ENCODE peak calls at places on chromosome 10, in five cellular contexts. O, S, M, A and J are unnamed samples.

GRCh38 chr10:873020-873419 is 58.5 kb downstream of the LARP4B start:
- DNase-seq in O (no peak), S (peak), M (no peak), A (no peak), J (no peak)

GRCh38 chr10:27506280-27506679 is 2.2 kb downstream of the RAB18 start:
- DNase-seq in O (no peak), S (no peak), M (peak), A (peak), J (no peak)

GRCh38 chr10:78424721-78425120 is 391.1 kb downstream of the RPS24 start:
- DNase-seq in O (no peak), S (no peak), M (peak), A (no peak), J (no peak)

GRCh38 chr10:129788211-129788610 is 175.9 kb downstream of the EBF3 start:
- DNase-seq in O (no peak), S (no peak), M (no peak), A (no peak), J (no peak)

GRCh38 chr10:25382029-25382810 is 207.4 kb downstream of the GPR158 start:
- DNase-seq in O (no peak), S (no peak), M (peak), A (no peak), J (peak)

GRCh38 chr10:77899080-77899477 is 27.5 kb downstream of the DLG5 start:
- DNase-seq in O (no peak), S (no peak), M (peak), A (no peak), J (peak)

GRCh38 chr10:119525116-119525515 is 17.4 kb downstream of the RGS10 start:
- DNase-seq in O (no peak), S (no peak), M (no peak), A (no peak), J (no peak)

GRCh38 chr10:125213541-125214282 is 53.3 kb upstream of the CTBP2 start:
- DNase-seq in O (no peak), S (no peak), M (no peak), A (no peak), J (no peak)

GRCh38 chr10:1173091-1173490 is 116.9 kb downstream of the WDR37 start:
- DNase-seq in O (no peak), S (no peak), M (no peak), A (no peak), J (no peak)

GRCh38 chr10:117005454-117006055 is 568 bp upstream of the SHTN1 start:
- DNase-seq in O (no peak), S (no peak), M (no peak), A (no peak), J (no peak)

DNA sequence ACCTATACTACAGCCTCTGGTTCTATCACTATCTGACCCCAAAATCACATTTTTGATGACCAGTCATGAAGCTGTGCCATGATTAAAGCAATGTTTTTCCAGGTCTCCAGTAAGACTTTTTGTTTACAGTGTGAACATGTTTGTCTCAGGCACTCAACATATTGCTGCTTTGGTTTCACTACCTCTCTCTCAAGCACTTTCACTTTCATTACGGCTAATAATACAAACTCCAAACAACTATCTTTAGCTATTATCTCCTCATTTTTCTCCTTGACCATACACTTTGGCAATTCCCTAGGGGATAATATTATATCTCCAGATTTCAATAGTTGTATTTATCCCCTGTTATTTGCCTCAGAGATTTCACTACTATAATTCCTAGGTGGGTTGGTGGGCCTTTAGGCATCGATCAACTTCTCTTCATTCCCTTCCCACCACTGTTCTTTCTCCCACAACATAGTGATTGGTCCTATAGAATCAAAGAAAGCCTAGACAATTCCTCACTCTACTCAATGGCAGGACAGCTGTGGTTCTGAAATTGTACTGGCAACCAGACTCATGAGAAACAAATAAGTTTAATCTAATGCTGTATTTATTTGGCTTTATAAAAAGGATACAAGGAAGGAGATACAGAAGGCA is 261.4 kb upstream of the ZWINT start:
- DNase-seq in O (no peak), S (no peak), M (no peak), A (no peak), J (no peak)
- H3K4me3 ChIP-seq in O (no peak), S (peak), M (no peak), A (no peak), J (no peak)

GRCh38 chr10:69875856-69876255 is 74.2 kb downstream of the COL13A1 start:
- DNase-seq in O (no peak), S (no peak), M (no peak), A (no peak), J (no peak)

GRCh38 chr10:69873141-69873540 is 71.4 kb downstream of the COL13A1 start:
- DNase-seq in O (no peak), S (no peak), M (no peak), A (no peak), J (no peak)

GRCh38 chr10:69876286-69876685 is 74.6 kb downstream of the COL13A1 start:
- DNase-seq in O (no peak), S (no peak), M (no peak), A (no peak), J (no peak)

GRCh38 chr10:69872326-69872725 is 70.6 kb downstream of the COL13A1 start:
- DNase-seq in O (no peak), S (no peak), M (no peak), A (no peak), J (no peak)

GRCh38 chr10:69874464-69874863 is 72.8 kb downstream of the COL13A1 start:
- DNase-seq in O (no peak), S (no peak), M (peak), A (peak), J (peak)
- TF ChIP-seq CTCF in O (peak), S (no peak), M (peak), A (peak), J (no peak)

GRCh38 chr10:108685863-108686531 is 1237.3 kb downstream of the XPNPEP1 start:
- DNase-seq in O (no peak), S (no peak), M (no peak), A (no peak), J (no peak)

GRCh38 chr10:108688314-108688713 is 1235.0 kb downstream of the XPNPEP1 start:
- DNase-seq in O (no peak), S (no peak), M (no peak), A (no peak), J (no peak)

DNA sequence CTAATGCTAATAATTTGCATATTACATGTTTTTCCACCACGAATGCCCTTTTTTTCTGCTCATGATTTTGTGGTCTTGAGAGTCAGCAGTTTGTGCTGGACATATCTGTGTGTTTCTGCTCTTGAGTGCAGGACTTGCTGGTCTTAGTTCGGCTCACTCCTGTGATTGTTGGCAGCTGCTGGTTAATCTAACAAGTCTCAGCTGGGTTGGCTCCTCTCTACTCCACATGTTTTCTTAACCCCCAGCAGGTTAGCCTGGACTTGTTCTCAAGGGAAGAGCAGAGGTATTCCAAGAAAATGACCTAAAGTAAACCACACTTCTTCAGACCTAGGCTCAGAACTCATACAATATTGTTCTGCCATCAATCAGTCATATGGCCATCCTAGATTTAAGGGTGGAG is 1238.9 kb downstream of the XPNPEP1 start:
- DNase-seq in O (no peak), S (no peak), M (no peak), A (no peak), J (peak)
- H3K4me3 ChIP-seq in O (no peak), S (no peak), M (no peak), A (no peak), J (no peak)

DNA sequence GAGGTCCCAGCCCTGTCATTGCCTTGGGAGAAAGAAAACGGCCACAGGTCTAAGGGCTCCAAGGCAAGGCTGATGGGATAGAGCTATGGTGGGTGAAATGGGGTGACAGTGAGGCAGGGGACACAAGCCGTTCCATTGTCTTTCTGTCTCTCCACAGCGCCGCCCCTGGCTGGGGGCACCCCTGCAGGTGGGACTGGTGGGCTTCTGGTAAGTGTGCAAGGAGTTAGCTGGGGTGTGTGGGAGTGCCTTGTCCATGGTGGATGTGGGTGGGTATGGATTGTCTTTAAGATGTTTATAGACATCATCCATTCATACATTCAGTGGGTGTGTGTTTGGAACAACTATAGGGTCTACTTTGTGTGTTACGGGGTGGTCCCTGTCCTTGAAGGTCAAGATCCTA is 7.5 kb downstream of the SFXN3 start:
- DNase-seq in O (no peak), S (no peak), M (no peak), A (no peak), J (no peak)
- TF ChIP-seq CTCF in O (no peak), S (no peak), M (no peak), A (peak), J (no peak)

GRCh38 chr10:91799580-91799975 is 1.4 kb downstream of the TNKS2 start:
- DNase-seq in O (no peak), S (no peak), M (peak), A (no peak), J (peak)
- H3K4me3 ChIP-seq in O (peak), S (peak), M (peak), A (peak), J (peak)

GRCh38 chr10:52568309-52568708 is 204.3 kb downstream of the MBL2 start:
- DNase-seq in O (no peak), S (no peak), M (peak), A (no peak), J (no peak)

GRCh38 chr10:52563361-52563760 is 209.2 kb downstream of the MBL2 start:
- DNase-seq in O (no peak), S (no peak), M (peak), A (no peak), J (no peak)

GRCh38 chr10:52567247-52567580 is 205.4 kb downstream of the MBL2 start:
- DNase-seq in O (no peak), S (no peak), M (no peak), A (no peak), J (no peak)

GRCh38 chr10:52570490-52570889 is 202.1 kb downstream of the MBL2 start:
- DNase-seq in O (no peak), S (no peak), M (no peak), A (no peak), J (no peak)

DNA sequence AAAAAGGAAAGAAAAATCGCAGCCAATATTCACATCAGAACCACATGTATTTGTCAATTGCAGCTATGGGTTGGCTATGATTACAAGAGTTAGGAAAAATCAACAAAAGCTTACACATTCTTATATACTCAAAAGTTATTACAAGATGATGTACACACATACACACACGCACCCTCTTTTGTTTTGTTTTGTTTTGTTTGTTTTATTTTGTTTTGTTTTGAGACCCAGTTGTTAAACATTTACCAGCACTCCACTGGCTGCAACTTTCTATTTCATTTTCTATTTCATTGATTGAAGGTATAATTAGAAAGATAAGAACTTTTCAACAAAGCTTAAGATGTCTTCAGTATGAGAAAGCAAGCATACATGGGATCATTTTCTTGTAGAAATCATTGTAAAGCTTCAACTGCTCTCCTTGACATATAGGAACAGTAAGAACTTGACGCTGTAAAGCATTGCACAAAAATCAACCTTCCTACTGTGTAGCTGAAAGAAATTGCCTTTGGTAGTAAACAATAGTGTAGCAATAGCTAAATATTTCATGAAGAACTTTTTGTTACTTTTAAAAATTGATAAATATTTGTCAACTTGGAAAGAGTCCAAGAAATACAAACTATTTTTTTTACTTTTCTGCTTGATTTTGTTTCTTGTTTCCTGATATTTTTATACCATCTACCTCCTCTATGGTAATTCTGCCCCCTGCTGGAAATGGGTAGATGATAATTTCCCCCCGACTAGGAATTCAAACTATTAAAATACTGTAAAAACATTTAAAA is 205.9 kb downstream of the MBL2 start:
- DNase-seq in O (peak), S (no peak), M (peak), A (peak), J (peak)
- TF ChIP-seq CTCF in O (peak), S (peak), M (peak), A (peak), J (peak)

GRCh38 chr10:5381187-5381586 is 16.4 kb downstream of the UCN3 start:
- DNase-seq in O (no peak), S (no peak), M (no peak), A (no peak), J (no peak)
- H3K4me3 ChIP-seq in O (no peak), S (no peak), M (no peak), A (no peak), J (no peak)

GRCh38 chr10:30825022-30825421 is 195.5 kb upstream of the LYZL2 start:
- DNase-seq in O (no peak), S (no peak), M (no peak), A (no peak), J (no peak)
- TF ChIP-seq CTCF in O (no peak), S (no peak), M (no peak), A (no peak), J (no peak)

GRCh38 chr10:72709041-72709440 is 17.1 kb downstream of the MCU start:
- DNase-seq in O (no peak), S (peak), M (no peak), A (no peak), J (no peak)
- H3K4me3 ChIP-seq in O (no peak), S (no peak), M (no peak), A (no peak), J (no peak)

GRCh38 chr10:43372751-43373445 is 1.5 kb downstream of the FXYD4 start:
- DNase-seq in O (no peak), S (no peak), M (no peak), A (no peak), J (no peak)
- TF ChIP-seq CTCF in O (no peak), S (no peak), M (no peak), A (no peak), J (no peak)